ENCODE peak calls at places on chromosomes 16 and 17, in seven cellular contexts. G is thyroid gland; W is ovary; Y is CD8-positive, alpha-beta memory T cell; E is esophagus muscularis mucosa; Z is BJ; R is heart right ventricle. Q is an unnamed sample. For H3K27me3, the result is how much of the 10 kb centered on the place peaks cover.

GRCh38 chr17:37801131-37801530 is 56.3 kb upstream of the HNF1B start:
- DNase-seq in G (no peak), W (no peak), Y (no peak), E (no peak), Z (no peak), R (no peak), Q (no peak)

GRCh38 chr17:67076290-67076689 is 31.9 kb downstream of the CACNG1 start:
- DNase-seq in G (no peak), W (no peak), Y (no peak), E (no peak), Z (no peak), R (no peak), Q (no peak)

GRCh38 chr16:48365601-48366164 is 19.5 kb downstream of the SIAH1 start:
- DNase-seq in G (peak), W (peak), Y (peak), E (peak), Z (peak), R (peak), Q (peak)

GRCh38 chr16:1760911-1761310 is 10.4 kb downstream of the NME3 start:
- DNase-seq in G (no peak), W (no peak), Y (no peak), E (no peak), Z (no peak), R (no peak), Q (no peak)

GRCh38 chr17:4665027-4665426 is 23.5 kb upstream of the ALOX15 start:
- DNase-seq in G (no peak), W (no peak), Y (no peak), E (no peak), Z (no peak), R (no peak), Q (no peak)

GRCh38 chr17:70555723-70556122 is 386.4 kb downstream of the KCNJ2 start:
- DNase-seq in G (no peak), W (no peak), Y (no peak), E (no peak), Z (no peak), R (no peak), Q (no peak)

GRCh38 chr16:48897698-48898205 is 287.8 kb upstream of the N4BP1 start:
- DNase-seq in G (no peak), W (no peak), Y (no peak), E (no peak), Z (no peak), R (no peak), Q (no peak)

GRCh38 chr17:46013502-46014165 is 14.6 kb downstream of the STH start:
- DNase-seq in G (no peak), W (no peak), Y (no peak), E (no peak), Z (peak), R (no peak), Q (no peak)

GRCh38 chr16:79146-80054 is 1.4 kb downstream of the MPG start:
- DNase-seq in G (no peak), W (no peak), Y (no peak), E (no peak), Z (no peak), R (no peak), Q (no peak)

GRCh38 chr17:57714660-57715059 is 30.4 kb downstream of the CCDC182 start:
- DNase-seq in G (peak), W (no peak), Y (no peak), E (peak), Z (no peak), R (no peak), Q (no peak)

GRCh38 chr17:32445075-32445427 is 741 bp downstream of the PSMD11 start:
- DNase-seq in G (no peak), W (no peak), Y (no peak), E (no peak), Z (no peak), R (peak), Q (peak)

GRCh38 chr16:65666132-65666869 is 544.4 kb upstream of the CDH11 start:
- DNase-seq in G (no peak), W (peak), Y (no peak), E (no peak), Z (no peak), R (no peak), Q (no peak)

GRCh38 chr16:55047903-55048497 is 117.3 kb downstream of the IRX5 start:
- DNase-seq in G (no peak), W (no peak), Y (no peak), E (peak), Z (no peak), R (no peak), Q (no peak)

GRCh38 chr16:73420244-73421040 is 372.5 kb upstream of the ZFHX3 start:
- DNase-seq in G (no peak), W (no peak), Y (no peak), E (no peak), Z (no peak), R (no peak), Q (no peak)

GRCh38 chr16:85390511-85391174 is 222.5 kb upstream of the GSE1 start:
- DNase-seq in G (peak), W (peak), Y (peak), E (peak), Z (peak), R (peak), Q (no peak)

GRCh38 chr17:29789186-29790170 is 140.6 kb downstream of the SSH2 start:
- DNase-seq in G (peak), W (no peak), Y (no peak), E (no peak), Z (no peak), R (no peak), Q (no peak)

GRCh38 chr17:48510381-48510760 is 20.4 kb downstream of the HOXB1 start:
- DNase-seq in G (no peak), W (no peak), Y (no peak), E (no peak), Z (no peak), R (no peak), Q (no peak)

GRCh38 chr16:4214215-4214621 is 27.7 kb downstream of the SRL start:
- DNase-seq in G (peak), W (no peak), Y (no peak), E (no peak), Z (peak), R (no peak), Q (no peak)

GRCh38 chr16:2467301-2468141 is 3.6 kb upstream of the NTN3 start:
- DNase-seq in G (peak), W (peak), Y (no peak), E (no peak), Z (no peak), R (peak), Q (peak)

GRCh38 chr17:15264542-15264941 is 584 bp downstream of the PMP22 start:
- DNase-seq in G (peak), W (no peak), Y (no peak), E (no peak), Z (no peak), R (peak), Q (no peak)

GRCh38 chr17:47700471-47701449 is 6.8 kb downstream of the TBKBP1 start:
- DNase-seq in G (no peak), W (no peak), Y (no peak), E (no peak), Z (no peak), R (no peak), Q (peak)

GRCh38 chr16:23836404-23837291 is 865 bp downstream of the PRKCB start:
- DNase-seq in G (no peak), W (no peak), Y (peak), E (no peak), Z (no peak), R (no peak), Q (peak)

GRCh38 chr17:67125417-67125816 is 81.1 kb downstream of the CACNG1 start:
- DNase-seq in G (no peak), W (no peak), Y (no peak), E (no peak), Z (no peak), R (no peak), Q (no peak)

GRCh38 chr17:27340990-27341595 is 47.2 kb downstream of the WSB1 start:
- DNase-seq in G (no peak), W (no peak), Y (no peak), E (no peak), Z (no peak), R (no peak), Q (no peak)

GRCh38 chr16:14485131-14485551 is 144.9 kb downstream of the PARN start:
- DNase-seq in G (no peak), W (no peak), Y (no peak), E (no peak), Z (no peak), R (no peak), Q (no peak)

GRCh38 chr17:10907370-10907769 is 69.5 kb upstream of the PIRT start:
- DNase-seq in G (no peak), W (no peak), Y (no peak), E (no peak), Z (no peak), R (peak), Q (no peak)

GRCh38 chr17:29642171-29642611 is 19.5 kb upstream of the CORO6 start:
- DNase-seq in G (no peak), W (no peak), Y (no peak), E (no peak), Z (no peak), R (no peak), Q (no peak)

DNA sequence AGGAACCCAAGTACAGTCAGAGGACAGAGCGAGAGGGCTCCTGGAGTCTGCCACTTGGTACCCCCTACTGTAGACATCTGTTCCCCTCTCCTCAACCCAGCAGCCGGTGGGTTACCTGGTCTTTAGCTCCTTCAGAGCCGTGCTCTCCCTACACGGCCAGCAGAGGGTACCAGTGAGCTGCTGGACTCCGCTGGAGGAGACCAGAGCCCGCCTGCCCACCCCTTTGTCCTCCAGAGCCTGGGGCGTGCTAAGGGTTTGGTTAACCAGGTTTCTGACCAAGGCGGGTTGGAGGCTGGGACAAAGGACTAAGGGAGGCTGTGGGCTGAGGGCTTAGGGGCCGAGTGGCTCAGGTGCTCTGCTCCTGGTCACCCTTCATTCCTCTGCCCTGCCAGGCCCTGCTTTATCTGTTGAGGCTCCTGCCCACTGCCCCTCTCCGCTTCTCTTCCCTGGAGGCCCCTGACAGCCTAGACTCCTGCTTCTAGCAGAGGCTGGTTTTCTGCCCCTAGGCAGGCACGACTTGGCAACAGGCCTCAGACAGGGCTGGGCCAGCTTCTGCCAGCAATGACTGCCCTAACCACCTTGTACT is 2.7 kb upstream of the HSD11B2 start:
- DNase-seq in G (peak), W (peak), Y (peak), E (no peak), Z (no peak), R (peak), Q (peak)
- H3K27me3 ChIP-seq in G (under half), W (under half), Y (under half), E (under half), Z (under half), R (under half), Q (under half)

GRCh38 chr16:10812352-10813122 is 6.1 kb downstream of the TVP23A start:
- DNase-seq in G (no peak), W (no peak), Y (no peak), E (no peak), Z (no peak), R (no peak), Q (no peak)

GRCh38 chr16:10808850-10809249 is 9.7 kb downstream of the TVP23A start:
- DNase-seq in G (no peak), W (no peak), Y (no peak), E (no peak), Z (no peak), R (no peak), Q (no peak)

GRCh38 chr16:10809706-10810105 is 8.9 kb downstream of the TVP23A start:
- DNase-seq in G (no peak), W (no peak), Y (no peak), E (no peak), Z (no peak), R (no peak), Q (no peak)

GRCh38 chr16:10817514-10817913 is 1.1 kb downstream of the TVP23A start:
- DNase-seq in G (no peak), W (no peak), Y (no peak), E (no peak), Z (no peak), R (no peak), Q (no peak)

DNA sequence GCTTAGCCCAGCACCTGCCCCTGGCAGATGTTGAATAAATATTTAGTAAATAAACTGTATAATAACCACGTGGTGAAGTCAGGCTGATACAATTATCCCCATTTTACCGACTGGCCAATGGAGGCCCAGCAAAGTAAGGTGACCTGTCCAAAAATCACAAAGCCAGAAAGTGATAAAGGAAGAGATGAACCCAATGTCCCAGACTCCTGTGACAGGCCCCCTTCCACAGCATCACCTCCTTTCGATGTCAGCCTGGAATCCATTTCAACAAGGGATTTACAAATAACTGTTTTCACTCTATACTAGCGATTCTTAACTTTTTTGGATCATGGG is 5.5 kb downstream of the TVP23A start:
- DNase-seq in G (no peak), W (no peak), Y (no peak), E (no peak), Z (no peak), R (no peak), Q (no peak)
- H3K27me3 ChIP-seq in G (under half), W (under half), Y (under half), E (under half), Z (under half), R (under half), Q (under half)

GRCh38 chr17:81804559-81805399 is 829 bp downstream of the GCGR start:
- DNase-seq in G (no peak), W (no peak), Y (no peak), E (no peak), Z (no peak), R (no peak), Q (peak)
- H3K27me3 ChIP-seq in G (under half), W (under half), Y (under half), E (under half), Z (under half), R (half or more), Q (half or more)

GRCh38 chr17:55290721-55291507 is 26.2 kb downstream of the HLF start:
- DNase-seq in G (no peak), W (no peak), Y (no peak), E (no peak), Z (no peak), R (no peak), Q (no peak)
- H3K27me3 ChIP-seq in G (under half), W (under half), Y (under half), E (under half), Z (under half), R (under half), Q (under half)

GRCh38 chr16:30694926-30695678 is 3.9 kb upstream of the SRCAP start:
- DNase-seq in G (no peak), W (no peak), Y (no peak), E (no peak), Z (no peak), R (no peak), Q (no peak)

GRCh38 chr16:30688701-30689100 is 10.3 kb upstream of the SRCAP start:
- DNase-seq in G (peak), W (no peak), Y (no peak), E (no peak), Z (no peak), R (no peak), Q (no peak)

GRCh38 chr16:30692381-30693074 is 6.4 kb upstream of the SRCAP start:
- DNase-seq in G (no peak), W (no peak), Y (no peak), E (no peak), Z (no peak), R (no peak), Q (peak)

GRCh38 chr16:30697264-30698138 is 1.5 kb upstream of the SRCAP start:
- DNase-seq in G (no peak), W (no peak), Y (no peak), E (no peak), Z (no peak), R (no peak), Q (peak)

GRCh38 chr16:30691907-30692306 is 7.1 kb upstream of the SRCAP start:
- DNase-seq in G (no peak), W (no peak), Y (no peak), E (no peak), Z (no peak), R (no peak), Q (peak)
- H3K27me3 ChIP-seq in G (under half), W (under half), Y (under half), E (under half), Z (under half), R (under half), Q (half or more)

GRCh38 chr16:64489449-64489848 is 632.4 kb downstream of the CDH11 start:
- DNase-seq in G (no peak), W (no peak), Y (no peak), E (no peak), Z (no peak), R (no peak), Q (no peak)
- H3K27me3 ChIP-seq in G (under half), W (under half), Y (under half), E (under half), Z (under half), R (under half), Q (under half)

GRCh38 chr17:79628861-79629547 is 18.2 kb upstream of the RBFOX3 start:
- DNase-seq in G (no peak), W (peak), Y (peak), E (peak), Z (no peak), R (no peak), Q (peak)

GRCh38 chr17:79630821-79631639 is 20.2 kb upstream of the RBFOX3 start:
- DNase-seq in G (no peak), W (peak), Y (peak), E (peak), Z (no peak), R (peak), Q (peak)

GRCh38 chr17:79631640-79632431 is 21.0 kb upstream of the RBFOX3 start:
- DNase-seq in G (no peak), W (no peak), Y (peak), E (peak), Z (no peak), R (peak), Q (peak)

GRCh38 chr17:79629548-79630049 is 18.7 kb upstream of the RBFOX3 start:
- DNase-seq in G (no peak), W (no peak), Y (peak), E (peak), Z (no peak), R (no peak), Q (no peak)

GRCh38 chr17:79630120-79630519 is 19.3 kb upstream of the RBFOX3 start:
- DNase-seq in G (no peak), W (peak), Y (no peak), E (no peak), Z (no peak), R (peak), Q (peak)
- H3K27me3 ChIP-seq in G (under half), W (under half), Y (under half), E (under half), Z (under half), R (under half), Q (under half)

DNA sequence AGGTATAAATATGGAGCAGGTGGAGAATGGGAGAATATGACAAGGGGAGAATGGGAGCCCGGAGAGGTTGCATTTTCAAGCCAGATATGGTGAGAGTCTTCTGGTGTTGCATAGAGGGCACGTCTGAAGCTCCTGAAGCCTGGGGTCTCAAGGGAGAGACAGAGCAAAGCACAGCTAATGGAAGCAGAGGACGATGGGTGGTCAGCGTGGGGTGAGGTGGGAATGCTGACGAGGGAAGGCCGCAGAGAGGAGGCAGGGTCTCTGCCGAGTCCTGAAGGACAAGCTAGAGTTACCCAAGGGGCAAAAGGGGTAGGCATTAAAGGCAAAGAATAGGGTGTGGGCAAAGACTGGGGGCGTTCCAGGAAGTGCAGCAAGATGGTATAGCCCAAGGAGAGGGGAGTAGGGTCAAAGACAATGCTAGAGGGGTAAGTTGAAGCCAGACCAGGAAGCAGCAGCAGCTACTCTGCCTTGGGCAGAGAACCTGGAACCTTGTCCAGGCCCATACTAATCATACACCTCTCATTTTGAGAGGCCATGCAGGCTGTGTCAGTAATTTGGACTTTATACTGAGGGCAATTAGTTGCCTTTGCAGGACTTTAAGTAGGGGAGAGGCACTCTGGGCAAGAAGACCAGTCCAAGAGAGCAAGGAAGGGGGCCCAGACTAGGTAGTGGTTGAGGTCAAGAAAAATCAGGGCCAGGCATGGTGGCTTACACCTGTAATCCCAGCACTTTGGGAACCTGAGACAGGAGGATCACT is 2.7 kb downstream of the OTOP3 start:
- DNase-seq in G (no peak), W (no peak), Y (no peak), E (no peak), Z (no peak), R (no peak), Q (no peak)
- H3K27me3 ChIP-seq in G (under half), W (under half), Y (under half), E (under half), Z (under half), R (half or more), Q (half or more)

GRCh38 chr16:89172901-89173628 is 1.5 kb downstream of the CDH15 start:
- DNase-seq in G (no peak), W (no peak), Y (no peak), E (no peak), Z (no peak), R (no peak), Q (no peak)
- H3K27me3 ChIP-seq in G (under half), W (under half), Y (under half), E (under half), Z (under half), R (half or more), Q (under half)